ENCODE peak calls at places on chromosomes 16 and 17, in four cellular contexts. G, Y, H and L are unnamed samples.

GRCh38 chr17:4444782-4445473 is 11.2 kb downstream of the SPNS3 start:
- DNase-seq in H (peak), Y (peak), G (peak), L (peak)

GRCh38 chr17:2400474-2400866 is 390 bp downstream of the MNT start:
- DNase-seq in G (no peak), Y (peak), H (peak), L (no peak)

GRCh38 chr16:89142474-89143197 is 28.9 kb upstream of the CDH15 start:
- DNase-seq in G (no peak), Y (no peak), H (no peak), L (no peak)

GRCh38 chr16:86781046-86781445 is 202.7 kb downstream of the FOXL1 start:
- DNase-seq in H (no peak), G (no peak), Y (no peak), L (no peak)

GRCh38 chr17:44115585-44116415 is 7.6 kb downstream of the HDAC5 start:
- DNase-seq in G (no peak), Y (peak), H (peak), L (no peak)

GRCh38 chr16:85523602-85524364 is 89.3 kb upstream of the GSE1 start:
- DNase-seq in G (no peak), Y (no peak), H (peak), L (no peak)

GRCh38 chr16:48434653-48435318 is 49.6 kb upstream of the SIAH1 start:
- DNase-seq in H (no peak), Y (no peak), G (no peak), L (peak)

GRCh38 chr17:62562656-62563055 is 64.8 kb upstream of the MRC2 start:
- DNase-seq in H (no peak), Y (no peak), G (peak), L (no peak)

GRCh38 chr16:50977064-50977621 is 173.9 kb downstream of the SALL1 start:
- DNase-seq in H (no peak), Y (no peak), G (no peak), L (no peak)

GRCh38 chr16:77434365-77435239 is at the start of gene ADAMTS18:
- DNase-seq in G (no peak), Y (no peak), H (no peak), L (no peak)

GRCh38 chr17:22278302-22279275 is 586.3 kb downstream of the KCNJ18 start:
- DNase-seq in G (no peak), H (no peak), Y (no peak), L (no peak)

GRCh38 chr17:43579570-43580140 is 33.5 kb upstream of the ETV4 start:
- DNase-seq in H (no peak), G (peak), Y (no peak), L (no peak)

GRCh38 chr17:31400481-31400950 is 9.0 kb downstream of the RAB11FIP4 start:
- DNase-seq in H (no peak), G (no peak), Y (no peak), L (no peak)

GRCh38 chr17:78313735-78314648 is 45.9 kb downstream of the SOCS3 start:
- DNase-seq in H (peak), Y (peak), G (peak), L (peak)

DNA sequence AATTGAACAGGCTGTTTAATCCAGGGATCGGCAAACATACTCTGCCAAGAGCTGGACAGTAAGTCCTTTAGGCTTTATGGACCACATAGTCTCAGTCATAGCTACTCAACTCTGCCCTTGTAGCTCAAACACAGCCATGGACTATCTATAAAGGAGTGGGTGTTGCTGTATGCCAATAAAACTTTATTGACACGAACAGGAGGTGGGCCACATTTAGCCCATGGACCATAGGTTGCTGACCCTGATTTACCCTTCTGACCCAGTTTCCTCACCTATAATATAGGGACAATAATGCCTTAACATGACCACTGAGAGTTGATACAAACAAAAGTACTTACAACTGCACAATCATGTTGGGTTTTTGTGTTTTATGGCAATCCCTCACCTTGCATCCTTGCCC is 257.0 kb upstream of the SDK2 start:
- DNase-seq in H (no peak), G (no peak), Y (no peak), L (no peak)
- H3K4me3 ChIP-seq in H (no peak), G (no peak), Y (no peak), L (no peak)

GRCh38 chr17:75492555-75493168 is 22.7 kb downstream of the CASKIN2 start:
- DNase-seq in Y (no peak), G (no peak), H (no peak), L (no peak)
- H3K4me3 ChIP-seq in Y (no peak), G (no peak), H (no peak), L (no peak)

GRCh38 chr17:71777048-71777638 is 343.7 kb upstream of the SOX9 start:
- DNase-seq in Y (no peak), H (no peak), G (no peak), L (no peak)
- H3K4me3 ChIP-seq in Y (no peak), H (no peak), G (no peak), L (no peak)

DNA sequence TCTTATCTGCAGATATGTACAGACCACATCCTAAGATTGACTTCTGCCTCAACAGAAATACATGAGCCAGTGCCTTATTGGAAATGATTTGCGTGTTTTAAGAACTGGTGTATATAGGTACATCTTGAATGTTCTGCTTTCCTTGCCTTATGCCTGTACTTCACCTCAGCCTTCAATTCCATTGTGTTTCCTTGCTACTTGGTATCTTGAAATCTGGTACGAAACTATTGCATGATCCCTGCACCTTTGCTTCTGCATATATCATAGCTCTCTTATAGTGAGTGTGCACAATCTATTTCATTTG is 1.5 kb downstream of the ATF7IP2 start:
- DNase-seq in H (no peak), Y (no peak), G (no peak), L (no peak)
- H3K4me3 ChIP-seq in H (peak), Y (no peak), G (no peak), L (peak)